ENCODE peak calls at places on chromosome 7, in six cellular contexts. W, C, N, V, P and Y are unnamed samples.

GRCh38 chr7:601573-602340 is 82.1 kb upstream of the PDGFA start:
- DNase-seq in W (peak), C (no peak), N (no peak), V (no peak), P (no peak), Y (no peak)

GRCh38 chr7:50449881-50450690 is at the start of gene FIGNL1:
- DNase-seq in W (peak), C (peak), N (peak), V (peak), P (peak), Y (peak)

GRCh38 chr7:98911936-98912335 is 33.6 kb downstream of the TRRAP start:
- DNase-seq in W (no peak), C (no peak), N (no peak), V (no peak), P (no peak), Y (no peak)

GRCh38 chr7:2934211-2934731 is 90.2 kb upstream of the GNA12 start:
- DNase-seq in W (peak), C (no peak), N (peak), V (peak), P (peak), Y (no peak)

GRCh38 chr7:129906700-129907099 is 46.1 kb downstream of the UBE2H start:
- DNase-seq in W (peak), C (no peak), N (no peak), V (peak), P (peak), Y (no peak)

GRCh38 chr7:1534330-1535099 is 4.0 kb downstream of the MAFK start:
- DNase-seq in W (no peak), C (no peak), N (no peak), V (peak), P (no peak), Y (no peak)

GRCh38 chr7:130650616-130651015 is 17.9 kb downstream of the COPG2 start:
- DNase-seq in W (peak), C (no peak), N (no peak), V (no peak), P (no peak), Y (no peak)

GRCh38 chr7:148274118-148274517 is 316.4 kb upstream of the C7orf33 start:
- DNase-seq in W (no peak), C (no peak), N (no peak), V (no peak), P (no peak), Y (no peak)

GRCh38 chr7:159032310-159032709 is 112.4 kb downstream of the VIPR2 start:
- DNase-seq in W (no peak), C (peak), N (no peak), V (no peak), P (no peak), Y (no peak)

GRCh38 chr7:84393776-84394175 is 199.2 kb upstream of the SEMA3A start:
- DNase-seq in W (peak), C (no peak), N (no peak), V (no peak), P (no peak), Y (no peak)

GRCh38 chr7:29231671-29232267 is 37.2 kb downstream of the CHN2 start:
- DNase-seq in W (no peak), C (no peak), N (no peak), V (no peak), P (no peak), Y (no peak)

GRCh38 chr7:45940939-45941338 is 19.9 kb upstream of the IGFBP3 start:
- DNase-seq in W (no peak), C (no peak), N (no peak), V (no peak), P (no peak), Y (no peak)

GRCh38 chr7:28626629-28627262 is 214.4 kb downstream of the CREB5 start:
- DNase-seq in W (peak), C (peak), N (peak), V (peak), P (no peak), Y (peak)

GRCh38 chr7:27225005-27225934 is 17.3 kb upstream of the EVX1 start:
- DNase-seq in W (no peak), C (no peak), N (peak), V (no peak), P (no peak), Y (no peak)

GRCh38 chr7:37550426-37550825 is 101.8 kb upstream of the ELMO1 start:
- DNase-seq in W (no peak), C (no peak), N (no peak), V (no peak), P (no peak), Y (no peak)

GRCh38 chr7:120898710-120899499 is 41.0 kb upstream of the TSPAN12 start:
- DNase-seq in W (no peak), C (no peak), N (no peak), V (no peak), P (no peak), Y (no peak)

GRCh38 chr7:149872419-149873073 is 1.2 kb upstream of the ATP6V0E2 start:
- DNase-seq in W (peak), C (peak), N (peak), V (peak), P (peak), Y (peak)
- TF ChIP-seq CTCF in W (no peak), C (no peak), N (no peak), V (no peak), P (peak), Y (peak)

GRCh38 chr7:155299539-155300202 is 2.0 kb downstream of the INSIG1 start:
- DNase-seq in W (no peak), C (no peak), N (no peak), V (no peak), P (peak), Y (no peak)

GRCh38 chr7:155298288-155298833 is 683 bp downstream of the INSIG1 start:
- DNase-seq in W (no peak), C (no peak), N (no peak), V (no peak), P (peak), Y (no peak)

GRCh38 chr7:155297517-155298287 is at the start of gene INSIG1:
- DNase-seq in W (peak), C (peak), N (peak), V (peak), P (peak), Y (peak)

GRCh38 chr7:155300641-155301452 is 3.2 kb downstream of the INSIG1 start:
- DNase-seq in W (no peak), C (no peak), N (no peak), V (no peak), P (no peak), Y (no peak)

DNA sequence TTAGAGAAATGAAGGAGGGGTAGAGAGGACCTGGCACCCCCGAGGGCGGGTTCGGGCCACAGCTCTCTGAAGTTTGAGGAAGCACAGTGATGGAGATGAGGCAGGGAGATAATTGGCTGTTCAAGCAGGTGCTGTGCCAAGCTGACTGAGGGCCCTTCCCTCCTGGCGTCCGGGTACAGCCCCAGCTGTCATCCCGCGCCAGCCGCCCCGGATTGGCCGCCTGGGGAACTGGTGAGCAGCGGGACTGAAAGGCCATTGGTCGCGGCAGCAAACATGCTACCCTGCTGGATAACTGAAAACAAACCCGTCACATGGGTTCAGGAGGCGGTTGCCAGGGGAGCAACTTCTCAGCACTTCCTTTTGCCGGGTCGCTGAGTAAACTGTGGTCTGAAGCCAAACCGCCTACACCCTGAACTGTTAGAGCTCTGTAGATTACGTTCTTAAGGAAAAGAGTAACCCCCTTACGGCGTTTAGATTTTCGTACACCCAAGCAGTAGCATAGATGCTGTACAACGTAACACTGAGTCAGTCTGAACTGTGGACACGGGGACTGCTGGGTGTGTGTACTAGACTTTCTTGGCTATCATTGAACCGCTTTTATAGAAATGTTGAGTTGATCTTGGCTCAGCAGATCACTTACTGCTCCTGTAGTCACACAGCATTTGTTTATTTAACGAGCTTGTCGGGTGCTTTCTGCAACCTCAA is 1.3 kb downstream of the INSIG1 start:
- DNase-seq in W (peak), C (peak), N (peak), V (peak), P (peak), Y (peak)
- TF ChIP-seq CTCF in W (no peak), C (no peak), N (no peak), V (no peak), P (no peak), Y (no peak)

DNA sequence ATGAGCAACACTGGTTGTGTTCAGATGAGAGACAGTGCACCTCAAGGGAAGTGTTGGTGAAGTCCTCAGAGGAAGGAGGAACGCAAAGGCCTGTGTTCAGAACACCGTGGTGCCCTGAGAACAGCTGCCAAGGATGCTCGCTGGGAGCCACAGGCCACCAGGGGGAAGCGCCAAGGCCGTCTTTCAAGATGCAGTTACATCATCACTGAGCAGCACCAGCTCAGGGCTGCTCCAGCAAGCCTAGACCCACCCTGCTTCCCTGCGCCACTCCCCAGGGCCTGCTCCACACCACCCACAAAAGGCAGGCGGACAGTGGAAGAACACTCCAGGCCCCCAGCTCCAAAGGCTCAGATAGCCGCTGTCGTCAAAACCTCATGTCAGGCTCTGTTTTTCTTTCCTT is 378.8 kb downstream of the DPP6 start:
- DNase-seq in W (no peak), C (no peak), N (no peak), V (no peak), P (no peak), Y (no peak)
- TF ChIP-seq CTCF in W (no peak), C (no peak), N (no peak), V (no peak), P (no peak), Y (no peak)

DNA sequence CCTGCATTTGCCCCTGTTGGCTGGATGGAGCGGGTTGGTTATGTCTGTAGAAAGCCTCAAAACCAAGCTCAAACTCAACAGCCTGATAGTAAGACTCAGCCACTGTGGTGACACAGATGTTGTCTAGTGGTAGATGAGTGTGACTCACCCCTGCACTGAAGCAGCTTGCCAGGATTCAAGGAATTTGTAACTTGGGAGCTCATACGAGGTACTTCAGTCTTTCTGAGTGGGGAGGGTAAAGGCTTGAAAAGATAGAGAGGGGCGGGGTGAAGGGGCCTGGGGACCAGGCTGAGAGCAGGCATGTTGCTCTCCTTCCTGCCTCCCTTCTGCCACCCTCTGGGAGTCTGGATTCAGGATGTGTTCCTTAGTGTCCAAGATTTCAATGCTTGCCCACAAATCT is 22.9 kb upstream of the AQP1 start:
- DNase-seq in W (peak), C (no peak), N (no peak), V (peak), P (peak), Y (no peak)
- TF ChIP-seq CTCF in W (peak), C (no peak), N (no peak), V (no peak), P (no peak), Y (no peak)

DNA sequence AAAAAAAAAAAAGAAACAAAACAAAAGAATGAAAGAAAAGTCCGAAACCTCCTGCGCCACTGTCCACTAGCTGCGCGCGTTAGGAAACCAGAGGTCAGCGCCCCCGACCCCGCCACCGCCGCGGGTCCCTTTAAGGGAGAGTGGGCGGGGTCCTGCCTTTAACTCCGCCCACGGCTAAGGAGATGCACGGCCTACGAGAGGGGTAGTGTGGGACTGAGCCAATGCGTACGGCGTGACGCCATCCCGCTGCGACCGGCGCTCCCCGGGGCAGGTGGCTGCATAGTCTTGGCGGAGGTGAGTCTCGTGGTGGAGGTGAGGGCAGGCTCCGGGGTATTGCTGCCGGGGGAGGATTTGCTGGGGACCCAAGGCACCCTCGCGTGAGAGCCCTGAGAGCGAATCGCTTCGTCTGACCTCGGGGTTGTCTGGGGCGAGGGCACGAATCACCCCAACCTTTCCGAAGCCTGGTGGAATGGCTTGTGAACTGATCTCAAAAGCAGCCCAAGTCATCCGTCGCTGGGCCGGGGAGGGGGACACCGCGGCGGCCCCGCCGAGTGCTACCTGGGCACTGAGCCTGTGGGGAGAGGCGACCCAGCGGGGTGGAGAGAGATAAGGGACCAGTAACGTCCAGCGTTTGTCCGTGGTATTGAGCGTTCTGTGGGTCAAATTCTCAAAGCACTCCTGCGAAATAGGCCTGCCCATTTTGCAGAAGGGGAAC is at the start of gene MRPS17:
- DNase-seq in W (peak), C (peak), N (peak), V (peak), P (peak), Y (peak)
- TF ChIP-seq CTCF in W (no peak), C (no peak), N (no peak), V (no peak), P (no peak), Y (peak)

GRCh38 chr7:47444376-47445098 is 137.4 kb downstream of the TNS3 start:
- DNase-seq in W (peak), C (no peak), N (no peak), V (peak), P (peak), Y (no peak)
- TF ChIP-seq CTCF in W (peak), C (peak), N (no peak), V (no peak), P (peak), Y (peak)